ENCODE peak calls at places on chromosomes 6 and 20, in five cellular contexts. One of them, this sample, is unnamed.

GRCh38 chr6:39062014-39062740 is 13.6 kb downstream of the GLP1R start:
- DNase-seq in activated naive CD4-positive, alpha-beta T cell: no peak
- DNase-seq in NCI-H748 treated with DMSO at 0.1 percent for 48 hours: peak; percentile 76
- DNase-seq in pancreas: no peak
- DNase-seq in MCF 10A: no peak
- DNase-seq in this sample: peak; percentile 78

GRCh38 chr6:40893021-40893420 is 146.0 kb downstream of the UNC5CL start:
- DNase-seq in activated naive CD4-positive, alpha-beta T cell: no peak
- DNase-seq in NCI-H748 treated with DMSO at 0.1 percent for 48 hours: no peak
- DNase-seq in pancreas: no peak
- DNase-seq in MCF 10A: no peak
- DNase-seq in this sample: no peak

GRCh38 chr6:13924146-13924948 is 405 bp upstream of the RNF182 start:
- DNase-seq in activated naive CD4-positive, alpha-beta T cell: no peak
- DNase-seq in NCI-H748 treated with DMSO at 0.1 percent for 48 hours: peak; percentile 94
- DNase-seq in pancreas: peak; percentile 59
- DNase-seq in MCF 10A: peak; percentile 13
- DNase-seq in this sample: peak; percentile 43

GRCh38 chr20:25532015-25532751 is 53.1 kb downstream of the NINL start:
- DNase-seq in activated naive CD4-positive, alpha-beta T cell: no peak
- DNase-seq in NCI-H748 treated with DMSO at 0.1 percent for 48 hours: no peak
- DNase-seq in pancreas: no peak
- DNase-seq in MCF 10A: peak; percentile 55
- DNase-seq in this sample: no peak

GRCh38 chr6:139181236-139181635 is 46.4 kb downstream of the HECA start:
- DNase-seq in activated naive CD4-positive, alpha-beta T cell: no peak
- DNase-seq in NCI-H748 treated with DMSO at 0.1 percent for 48 hours: no peak
- DNase-seq in pancreas: no peak
- DNase-seq in MCF 10A: no peak
- DNase-seq in this sample: no peak

GRCh38 chr6:105504660-105505059 is 101.8 kb upstream of the PREP start:
- DNase-seq in activated naive CD4-positive, alpha-beta T cell: no peak
- DNase-seq in NCI-H748 treated with DMSO at 0.1 percent for 48 hours: no peak
- DNase-seq in pancreas: no peak
- DNase-seq in MCF 10A: no peak
- DNase-seq in this sample: no peak

GRCh38 chr6:131636880-131637792 is at the start of gene ENPP3:
- DNase-seq in activated naive CD4-positive, alpha-beta T cell: no peak
- DNase-seq in NCI-H748 treated with DMSO at 0.1 percent for 48 hours: no peak
- DNase-seq in pancreas: no peak
- DNase-seq in MCF 10A: no peak
- DNase-seq in this sample: no peak

GRCh38 chr6:104604643-104605042 is 255.1 kb downstream of the HACE1 start:
- DNase-seq in activated naive CD4-positive, alpha-beta T cell: no peak
- DNase-seq in NCI-H748 treated with DMSO at 0.1 percent for 48 hours: no peak
- DNase-seq in pancreas: no peak
- DNase-seq in MCF 10A: no peak
- DNase-seq in this sample: no peak

GRCh38 chr20:33561981-33562601 is 72.2 kb downstream of the CBFA2T2 start:
- DNase-seq in activated naive CD4-positive, alpha-beta T cell: no peak
- DNase-seq in NCI-H748 treated with DMSO at 0.1 percent for 48 hours: peak; percentile 93
- DNase-seq in pancreas: peak; percentile 81
- DNase-seq in MCF 10A: peak; percentile 95
- DNase-seq in this sample: peak; percentile 99

GRCh38 chr20:4113996-4114603 is 98.7 kb upstream of the RNF24 start:
- DNase-seq in activated naive CD4-positive, alpha-beta T cell: no peak
- DNase-seq in NCI-H748 treated with DMSO at 0.1 percent for 48 hours: no peak
- DNase-seq in pancreas: no peak
- DNase-seq in MCF 10A: no peak
- DNase-seq in this sample: no peak

GRCh38 chr6:33840064-33840926 is 36.5 kb upstream of the MLN start:
- DNase-seq in activated naive CD4-positive, alpha-beta T cell: no peak
- DNase-seq in NCI-H748 treated with DMSO at 0.1 percent for 48 hours: no peak
- DNase-seq in pancreas: no peak
- DNase-seq in MCF 10A: peak; percentile 99
- DNase-seq in this sample: no peak

GRCh38 chr20:31595654-31596411 is 9.3 kb upstream of the ID1 start:
- DNase-seq in activated naive CD4-positive, alpha-beta T cell: no peak
- DNase-seq in NCI-H748 treated with DMSO at 0.1 percent for 48 hours: no peak
- DNase-seq in pancreas: no peak
- DNase-seq in MCF 10A: peak; percentile 92
- DNase-seq in this sample: no peak

GRCh38 chr20:52190437-52191131 is 995 bp downstream of the ZFP64 start:
- DNase-seq in activated naive CD4-positive, alpha-beta T cell: no peak
- DNase-seq in NCI-H748 treated with DMSO at 0.1 percent for 48 hours: no peak
- DNase-seq in pancreas: no peak
- DNase-seq in MCF 10A: peak; percentile 63
- DNase-seq in this sample: peak; percentile 45

GRCh38 chr6:90136176-90136575 is 160.5 kb downstream of the BACH2 start:
- DNase-seq in activated naive CD4-positive, alpha-beta T cell: no peak
- DNase-seq in NCI-H748 treated with DMSO at 0.1 percent for 48 hours: no peak
- DNase-seq in pancreas: no peak
- DNase-seq in MCF 10A: no peak
- DNase-seq in this sample: no peak

GRCh38 chr6:53179961-53180651 is 31.5 kb upstream of the GCM1 start:
- DNase-seq in activated naive CD4-positive, alpha-beta T cell: peak; percentile 13
- DNase-seq in NCI-H748 treated with DMSO at 0.1 percent for 48 hours: peak; percentile 83
- DNase-seq in pancreas: peak; percentile 76
- DNase-seq in MCF 10A: peak; percentile 50
- DNase-seq in this sample: peak; percentile 88

GRCh38 chr6:89200706-89201215 is 16.4 kb downstream of the GABRR1 start:
- DNase-seq in activated naive CD4-positive, alpha-beta T cell: no peak
- DNase-seq in NCI-H748 treated with DMSO at 0.1 percent for 48 hours: no peak
- DNase-seq in pancreas: no peak
- DNase-seq in MCF 10A: no peak
- DNase-seq in this sample: no peak

GRCh38 chr20:58150772-58151171 is 77.7 kb downstream of the ANKRD60 start:
- DNase-seq in activated naive CD4-positive, alpha-beta T cell: no peak
- DNase-seq in NCI-H748 treated with DMSO at 0.1 percent for 48 hours: peak; percentile 65
- DNase-seq in pancreas: peak; percentile 58
- DNase-seq in MCF 10A: no peak
- DNase-seq in this sample: peak; percentile 20

GRCh38 chr20:53032021-53033001 is 60.2 kb downstream of the TSHZ2 start:
- DNase-seq in activated naive CD4-positive, alpha-beta T cell: no peak
- DNase-seq in NCI-H748 treated with DMSO at 0.1 percent for 48 hours: no peak
- DNase-seq in pancreas: no peak
- DNase-seq in MCF 10A: peak; percentile 93
- DNase-seq in this sample: no peak

GRCh38 chr20:53215166-53215565 is 243.0 kb downstream of the TSHZ2 start:
- DNase-seq in activated naive CD4-positive, alpha-beta T cell: no peak
- DNase-seq in NCI-H748 treated with DMSO at 0.1 percent for 48 hours: no peak
- DNase-seq in pancreas: no peak
- DNase-seq in MCF 10A: no peak
- DNase-seq in this sample: no peak

GRCh38 chr6:95243091-95243490 is 334.2 kb upstream of the MANEA start:
- DNase-seq in activated naive CD4-positive, alpha-beta T cell: no peak
- DNase-seq in NCI-H748 treated with DMSO at 0.1 percent for 48 hours: no peak
- DNase-seq in pancreas: no peak
- DNase-seq in MCF 10A: no peak
- DNase-seq in this sample: no peak

GRCh38 chr6:136927313-136927712 is 5.2 kb downstream of the SLC35D3 start:
- DNase-seq in activated naive CD4-positive, alpha-beta T cell: no peak
- DNase-seq in NCI-H748 treated with DMSO at 0.1 percent for 48 hours: peak; percentile 29
- DNase-seq in pancreas: no peak
- DNase-seq in MCF 10A: peak; percentile 32
- DNase-seq in this sample: no peak

GRCh38 chr6:161038229-161039003 is 46.8 kb downstream of the MAP3K4 start:
- DNase-seq in activated naive CD4-positive, alpha-beta T cell: no peak
- DNase-seq in NCI-H748 treated with DMSO at 0.1 percent for 48 hours: no peak
- DNase-seq in pancreas: no peak
- DNase-seq in MCF 10A: peak; percentile 81
- DNase-seq in this sample: no peak

GRCh38 chr20:59586613-59587012 is 17.7 kb upstream of the PHACTR3 start:
- DNase-seq in activated naive CD4-positive, alpha-beta T cell: no peak
- DNase-seq in NCI-H748 treated with DMSO at 0.1 percent for 48 hours: no peak
- DNase-seq in pancreas: no peak
- DNase-seq in MCF 10A: no peak
- DNase-seq in this sample: no peak

GRCh38 chr6:144283781-144284473 is 1.2 kb upstream of the UTRN start:
- DNase-seq in activated naive CD4-positive, alpha-beta T cell: no peak
- DNase-seq in NCI-H748 treated with DMSO at 0.1 percent for 48 hours: no peak
- DNase-seq in pancreas: no peak
- DNase-seq in MCF 10A: no peak
- DNase-seq in this sample: no peak

GRCh38 chr20:7113577-7114466 is 346.3 kb downstream of the BMP2 start:
- DNase-seq in activated naive CD4-positive, alpha-beta T cell: no peak
- DNase-seq in NCI-H748 treated with DMSO at 0.1 percent for 48 hours: peak; percentile 86
- DNase-seq in pancreas: no peak
- DNase-seq in MCF 10A: peak; percentile 70
- DNase-seq in this sample: peak; percentile 73

GRCh38 chr20:36830791-36831691 is 44.9 kb upstream of the TLDC2 start:
- DNase-seq in activated naive CD4-positive, alpha-beta T cell: no peak
- DNase-seq in NCI-H748 treated with DMSO at 0.1 percent for 48 hours: no peak
- DNase-seq in pancreas: no peak
- DNase-seq in MCF 10A: peak; percentile 47
- DNase-seq in this sample: no peak

GRCh38 chr20:64115171-64115911 is 8.0 kb upstream of the NPBWR2 start:
- DNase-seq in activated naive CD4-positive, alpha-beta T cell: no peak
- DNase-seq in NCI-H748 treated with DMSO at 0.1 percent for 48 hours: no peak
- DNase-seq in pancreas: no peak
- DNase-seq in MCF 10A: no peak
- DNase-seq in this sample: peak; percentile 10

GRCh38 chr6:41315203-41315602 is 20.2 kb upstream of the NCR2 start:
- DNase-seq in activated naive CD4-positive, alpha-beta T cell: no peak
- DNase-seq in NCI-H748 treated with DMSO at 0.1 percent for 48 hours: no peak
- DNase-seq in pancreas: no peak
- DNase-seq in MCF 10A: no peak
- DNase-seq in this sample: no peak

GRCh38 chr20:49187330-49188100 is 619 bp downstream of the STAU1 start:
- DNase-seq in activated naive CD4-positive, alpha-beta T cell: no peak
- DNase-seq in NCI-H748 treated with DMSO at 0.1 percent for 48 hours: no peak
- DNase-seq in pancreas: peak; percentile 65
- DNase-seq in MCF 10A: no peak
- DNase-seq in this sample: peak; percentile 18

GRCh38 chr6:101462576-101462975 is 69.1 kb downstream of the GRIK2 start:
- DNase-seq in activated naive CD4-positive, alpha-beta T cell: no peak
- DNase-seq in NCI-H748 treated with DMSO at 0.1 percent for 48 hours: no peak
- DNase-seq in pancreas: no peak
- DNase-seq in MCF 10A: peak; percentile 4
- DNase-seq in this sample: no peak

GRCh38 chr6:42046491-42047219 is 3.7 kb upstream of the TAF8 start:
- DNase-seq in activated naive CD4-positive, alpha-beta T cell: no peak
- DNase-seq in NCI-H748 treated with DMSO at 0.1 percent for 48 hours: no peak
- DNase-seq in pancreas: no peak
- DNase-seq in MCF 10A: peak; percentile 52
- DNase-seq in this sample: no peak

GRCh38 chr6:20991910-20992309 is 457.7 kb downstream of the CDKAL1 start:
- DNase-seq in activated naive CD4-positive, alpha-beta T cell: no peak
- DNase-seq in NCI-H748 treated with DMSO at 0.1 percent for 48 hours: no peak
- DNase-seq in pancreas: no peak
- DNase-seq in MCF 10A: peak; percentile 12
- DNase-seq in this sample: no peak

GRCh38 chr20:51372176-51372803 is 170.2 kb downstream of the NFATC2 start:
- DNase-seq in activated naive CD4-positive, alpha-beta T cell: peak; percentile 32
- DNase-seq in NCI-H748 treated with DMSO at 0.1 percent for 48 hours: no peak
- DNase-seq in pancreas: peak; percentile 71
- DNase-seq in MCF 10A: peak; percentile 75
- DNase-seq in this sample: peak; percentile 58

GRCh38 chr6:151240036-151240685 is 394 bp downstream of the AKAP12 start:
- DNase-seq in activated naive CD4-positive, alpha-beta T cell: no peak
- DNase-seq in NCI-H748 treated with DMSO at 0.1 percent for 48 hours: peak; percentile 50
- DNase-seq in pancreas: peak; percentile 30
- DNase-seq in MCF 10A: peak; percentile 11
- DNase-seq in this sample: peak; percentile 46

GRCh38 chr20:33670715-33671499 is 3.3 kb downstream of the NECAB3 start:
- DNase-seq in activated naive CD4-positive, alpha-beta T cell: no peak
- DNase-seq in NCI-H748 treated with DMSO at 0.1 percent for 48 hours: no peak
- DNase-seq in pancreas: no peak
- DNase-seq in MCF 10A: no peak
- DNase-seq in this sample: no peak

GRCh38 chr20:20627471-20627870 is 85.0 kb downstream of the RALGAPA2 start:
- DNase-seq in activated naive CD4-positive, alpha-beta T cell: no peak
- DNase-seq in NCI-H748 treated with DMSO at 0.1 percent for 48 hours: no peak
- DNase-seq in pancreas: no peak
- DNase-seq in MCF 10A: no peak
- DNase-seq in this sample: no peak

GRCh38 chr6:80174931-80175572 is 68.6 kb downstream of the BCKDHB start:
- DNase-seq in activated naive CD4-positive, alpha-beta T cell: no peak
- DNase-seq in NCI-H748 treated with DMSO at 0.1 percent for 48 hours: no peak
- DNase-seq in pancreas: no peak
- DNase-seq in MCF 10A: peak; percentile 76
- DNase-seq in this sample: no peak

GRCh38 chr20:32189691-32190607 is 17.6 kb downstream of the PLAGL2 start:
- DNase-seq in activated naive CD4-positive, alpha-beta T cell: peak; percentile 19
- DNase-seq in NCI-H748 treated with DMSO at 0.1 percent for 48 hours: peak; percentile 46
- DNase-seq in pancreas: peak; percentile 50
- DNase-seq in MCF 10A: no peak
- DNase-seq in this sample: peak; percentile 64

GRCh38 chr6:14396826-14397517 is 279.4 kb downstream of the CD83 start:
- DNase-seq in activated naive CD4-positive, alpha-beta T cell: no peak
- DNase-seq in NCI-H748 treated with DMSO at 0.1 percent for 48 hours: no peak
- DNase-seq in pancreas: peak; percentile 34
- DNase-seq in MCF 10A: no peak
- DNase-seq in this sample: no peak

GRCh38 chr20:51434556-51435256 is 107.8 kb downstream of the NFATC2 start:
- DNase-seq in activated naive CD4-positive, alpha-beta T cell: no peak
- DNase-seq in NCI-H748 treated with DMSO at 0.1 percent for 48 hours: no peak
- DNase-seq in pancreas: no peak
- DNase-seq in MCF 10A: peak; percentile 92
- DNase-seq in this sample: no peak

This sample was measured in NCI-H1092 treated with DMSO at 0.1 percent for 48 hours.